ENCODE peak calls at places on chromosome 5, in seven cellular contexts. X is neuronal stem cell, I is IMR-90, L is H9, N is mesendoderm, P is H1, B is trophoblast cell. C is an unnamed sample.

GRCh38 chr5:165143727-165144210 is 1638.3 kb downstream of the MAT2B start:
- DNase-seq in X (no peak), I (no peak), L (no peak), N (no peak), P (no peak), B (no peak), C (no peak)

GRCh38 chr5:151448038-151448985 is 909 bp downstream of the SLC36A1 start:
- DNase-seq in X (peak), I (no peak), L (peak), N (peak), P (no peak), B (peak), C (peak)

GRCh38 chr5:77640577-77641396 is 2.3 kb upstream of the OTP start:
- DNase-seq in X (no peak), I (no peak), L (peak), N (peak), P (peak), B (no peak), C (no peak)

GRCh38 chr5:59380350-59380951 is 513.1 kb downstream of the PDE4D start:
- DNase-seq in X (no peak), I (peak), L (no peak), N (peak), P (no peak), B (peak), C (peak)

GRCh38 chr5:157215826-157216167 is 35.2 kb downstream of the ITK start:
- DNase-seq in X (no peak), I (no peak), L (no peak), N (peak), P (no peak), B (no peak), C (no peak)

GRCh38 chr5:39274388-39275085 is 55.2 kb upstream of the FYB1 start:
- DNase-seq in X (no peak), I (no peak), L (no peak), N (no peak), P (no peak), B (no peak), C (no peak)

GRCh38 chr5:56516936-56517521 is 283.9 kb upstream of the ANKRD55 start:
- DNase-seq in X (no peak), I (peak), L (no peak), N (no peak), P (no peak), B (no peak), C (peak)

GRCh38 chr5:57834829-57835554 is 352.4 kb upstream of the ACTBL2 start:
- DNase-seq in X (peak), I (peak), L (peak), N (peak), P (peak), B (peak), C (peak)

GRCh38 chr5:100790170-100790665 is 112.9 kb downstream of the ST8SIA4 start:
- DNase-seq in X (peak), I (no peak), L (peak), N (peak), P (peak), B (peak), C (no peak)

GRCh38 chr5:170861855-170862766 is at the start of gene RANBP17:
- DNase-seq in X (peak), I (peak), L (peak), N (peak), P (peak), B (peak), C (peak)

GRCh38 chr5:91383956-91384300 is 811 bp upstream of the ARRDC3 start:
- DNase-seq in X (peak), I (no peak), L (no peak), N (peak), P (no peak), B (no peak), C (no peak)

GRCh38 chr5:143506881-143507552 is 103.5 kb upstream of the NR3C1 start:
- DNase-seq in X (no peak), I (peak), L (no peak), N (no peak), P (no peak), B (peak), C (peak)

GRCh38 chr5:149156435-149157083 is 15.3 kb downstream of the ABLIM3 start:
- DNase-seq in X (no peak), I (peak), L (no peak), N (no peak), P (no peak), B (peak), C (no peak)

GRCh38 chr5:172407241-172407691 is 47.1 kb downstream of the SH3PXD2B start:
- DNase-seq in X (no peak), I (peak), L (no peak), N (no peak), P (no peak), B (no peak), C (no peak)

GRCh38 chr5:59724482-59725392 is 168.8 kb downstream of the PDE4D start:
- DNase-seq in X (peak), I (peak), L (peak), N (peak), P (peak), B (peak), C (peak)

GRCh38 chr5:14595877-14596276 is 14.3 kb downstream of the OTULINL start:
- DNase-seq in X (no peak), I (no peak), L (no peak), N (no peak), P (no peak), B (peak), C (peak)
- H3K4ac ChIP-seq in X (no peak), I (no peak), L (no peak), N (no peak), P (no peak), B (no peak), C (peak)

GRCh38 chr5:155485344-155485743 is 471.8 kb downstream of the KIF4B start:
- DNase-seq in X (no peak), I (no peak), L (no peak), N (peak), P (no peak), B (no peak), C (no peak)
- H2AK5ac ChIP-seq in X (no peak), I (no peak), L (no peak), N (no peak), P (no peak), B (no peak), C (no peak)

GRCh38 chr5:128913551-128913950 is 51.7 kb upstream of the SLC27A6 start:
- DNase-seq in X (no peak), I (no peak), L (no peak), N (no peak), P (no peak), B (no peak), C (no peak)
- H3K4ac ChIP-seq in X (no peak), I (no peak), L (no peak), N (no peak), P (no peak), B (no peak), C (no peak)

GRCh38 chr5:60948738-60949137 is 3.7 kb downstream of the NDUFAF2 start:
- DNase-seq in X (no peak), I (no peak), L (no peak), N (no peak), P (no peak), B (no peak), C (no peak)

GRCh38 chr5:60943624-60944023 is 1.2 kb downstream of the ERCC8 start:
- DNase-seq in X (no peak), I (no peak), L (no peak), N (no peak), P (no peak), B (peak), C (no peak)

GRCh38 chr5:60944904-60945759 is at the start of the genes ERCC8 and NDUFAF2:
- DNase-seq in X (peak), I (peak), L (peak), N (peak), P (peak), B (peak), C (peak)

GRCh38 chr5:60945760-60946253 is 802 bp downstream of the NDUFAF2 start:
- DNase-seq in X (peak), I (peak), L (no peak), N (peak), P (no peak), B (peak), C (peak)
- H2AK5ac ChIP-seq in X (no peak), I (no peak), L (no peak), N (no peak), P (no peak), B (no peak), C (no peak)

GRCh38 chr5:83551826-83552225 is 80.3 kb downstream of the VCAN start:
- DNase-seq in X (no peak), I (peak), L (no peak), N (no peak), P (no peak), B (no peak), C (peak)
- H3K4ac ChIP-seq in X (no peak), I (no peak), L (no peak), N (no peak), P (no peak), B (no peak), C (no peak)

DNA sequence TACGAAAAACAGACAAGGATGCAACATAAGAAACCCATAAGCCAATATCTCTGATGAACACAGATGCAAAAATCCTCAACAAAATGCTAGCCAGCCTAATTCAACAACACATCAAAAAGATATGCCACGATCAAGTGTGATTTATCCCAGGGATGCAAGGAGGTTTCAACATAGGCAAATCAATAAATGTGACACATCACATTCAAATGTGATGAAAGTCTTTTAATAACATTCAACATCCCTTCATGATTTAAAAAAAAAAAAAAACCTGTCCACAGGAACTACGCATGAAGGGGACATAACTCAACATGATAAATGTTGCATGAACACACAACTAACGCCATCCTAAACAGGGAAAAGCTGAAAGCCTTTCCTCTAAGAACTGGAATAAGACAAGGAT is 102.2 kb downstream of the PLPP1 start:
- DNase-seq in X (no peak), I (no peak), L (no peak), N (no peak), P (no peak), B (no peak), C (no peak)
- H2AK5ac ChIP-seq in X (no peak), I (no peak), L (no peak), N (no peak), P (no peak), B (no peak), C (no peak)

GRCh38 chr5:134075102-134075501 is 39.4 kb upstream of the TCF7 start:
- DNase-seq in X (no peak), I (no peak), L (no peak), N (no peak), P (no peak), B (no peak), C (no peak)
- H3K4ac ChIP-seq in X (no peak), I (no peak), L (no peak), N (no peak), P (no peak), B (no peak), C (no peak)

DNA sequence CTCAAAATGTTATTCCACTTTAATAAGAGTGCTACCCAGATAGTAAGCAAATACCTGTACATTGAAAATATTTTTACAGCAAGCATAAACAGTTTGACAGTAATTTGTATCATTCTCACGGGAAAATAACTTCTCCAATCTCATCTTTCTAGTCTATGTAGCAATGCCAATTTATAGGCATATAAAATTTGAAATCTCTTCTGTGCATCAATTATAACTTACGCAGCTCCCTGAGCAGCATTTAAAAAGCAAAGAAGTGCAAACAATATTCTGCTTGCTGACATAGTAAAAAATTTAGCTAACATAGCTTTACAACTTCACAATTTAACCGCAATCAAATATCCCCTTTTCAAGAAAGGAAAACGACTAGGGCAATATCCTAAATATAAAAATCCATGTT is 257.3 kb downstream of the FBXL17 start:
- DNase-seq in X (no peak), I (no peak), L (no peak), N (no peak), P (no peak), B (no peak), C (no peak)
- H2AK5ac ChIP-seq in X (no peak), I (no peak), L (no peak), N (no peak), P (no peak), B (no peak), C (no peak)